ENCODE peak calls at places on chromosome 15, in four cellular contexts. F is NCI-H2107, A is glutamatergic neuron, S is astrocyte of the cerebellum. Z is an unnamed sample.

GRCh38 chr15:74191798-74192197 is 10.8 kb downstream of the STRA6 start:
- DNase-seq in F (no peak), A (no peak), S (no peak), Z (no peak)

GRCh38 chr15:51620647-51621046 is 1.9 kb downstream of the DMXL2 start:
- DNase-seq in A (no peak), S (no peak), F (no peak), Z (peak; percentile 22)

GRCh38 chr15:64985382-64986033 is 4.2 kb downstream of the SPG21 start:
- DNase-seq in F (no peak), A (no peak), S (no peak), Z (no peak)

GRCh38 chr15:86125775-86126174 is 46.1 kb downstream of the AGBL1 start:
- DNase-seq in S (no peak), F (no peak), A (no peak), Z (no peak)

GRCh38 chr15:75368689-75369239 is 357 bp upstream of the MAN2C1 start:
- DNase-seq in F (no peak), S (no peak), A (no peak), Z (no peak)

GRCh38 chr15:68334661-68335124 is 57.1 kb downstream of the FEM1B start:
- DNase-seq in S (peak; percentile 47), F (no peak), A (no peak), Z (no peak)

GRCh38 chr15:71259866-71260265 is 144.6 kb downstream of the THSD4 start:
- DNase-seq in A (no peak), S (peak; percentile 5), F (no peak), Z (no peak)

GRCh38 chr15:74613953-74614743 is 1.5 kb upstream of the CLK3 start:
- DNase-seq in A (no peak), S (no peak), F (no peak), Z (peak; percentile 76)

Z was measured in retina.